ENCODE peak calls at places on chromosomes 3 and 15, in four cellular contexts. H is activated CD4-positive, alpha-beta T cell treated with anti-CD3 and anti-CD28 coated beads for 48 hours; Y is stimulated activated CD4-positive, alpha-beta T cell treated with anti-CD3 and anti-CD28 coated beads, Interleukin-2, amount 100 ng/mL, for 24 hours; C is WTC11. A is an unnamed sample.
A peak's percentile ranks its signal among the peaks of the same experiment; 100 is the strongest.

GRCh38 chr3:137812018-137812417 is 47.9 kb downstream of the SOX14 start:
- DNase-seq in C (no peak), Y (no peak), H (no peak), A (no peak)

GRCh38 chr3:178084938-178085816 is 451.1 kb upstream of the KCNMB2 start:
- DNase-seq in Y (peak; percentile 32), C (peak; percentile 68), H (peak; percentile 26), A (no peak)

GRCh38 chr15:25643120-25643519 is 204.3 kb upstream of the UBE3A start:
- DNase-seq in C (peak; percentile 60), H (no peak), Y (no peak), A (no peak)

GRCh38 chr3:24048843-24049242 is 103.8 kb downstream of the NR1D2 start:
- DNase-seq in Y (no peak), C (no peak), H (no peak), A (no peak)

GRCh38 chr15:98123297-98123696 is 162.8 kb downstream of the ARRDC4 start:
- DNase-seq in Y (no peak), H (no peak), C (no peak), A (no peak)

GRCh38 chr3:187286467-187287059 is 5.0 kb downstream of the MASP1 start:
- DNase-seq in C (no peak), H (no peak), Y (no peak), A (no peak)

GRCh38 chr3:11662392-11662990 is 18.8 kb upstream of the VGLL4 start:
- DNase-seq in Y (no peak), H (no peak), C (no peak), A (no peak)

GRCh38 chr15:46921906-46922305 is 795.4 kb upstream of the SEMA6D start:
- DNase-seq in H (no peak), C (no peak), Y (no peak), A (no peak)

GRCh38 chr3:136456196-136456595 is 206.1 kb downstream of the PCCB start:
- DNase-seq in C (no peak), Y (no peak), H (no peak), A (no peak)

GRCh38 chr3:72444642-72445223 is 403.5 kb downstream of the SHQ1 start:
- DNase-seq in H (no peak), Y (no peak), C (no peak), A (no peak)

GRCh38 chr3:133945696-133946095 is 50.0 kb upstream of the RAB6B start:
- DNase-seq in Y (no peak), C (no peak), H (no peak), A (no peak)

GRCh38 chr3:176505878-176506621 is 691.2 kb downstream of the TBL1XR1 start:
- DNase-seq in Y (no peak), H (no peak), C (peak; percentile 78), A (no peak)

GRCh38 chr15:51874751-51875644 is 45.5 kb downstream of the TMOD3 start:
- DNase-seq in C (no peak), H (no peak), Y (no peak), A (no peak)

GRCh38 chr3:195040094-195040493 is 230.9 kb downstream of the XXYLT1 start:
- DNase-seq in Y (no peak), H (no peak), C (no peak), A (no peak)

GRCh38 chr3:35643391-35643790 is 4.1 kb downstream of the ARPP21 start:
- DNase-seq in H (no peak), Y (no peak), C (no peak), A (no peak)

GRCh38 chr15:65377105-65377975 is 462 bp downstream of the IGDCC3 start:
- DNase-seq in C (peak; percentile 74), Y (no peak), H (peak; percentile 11), A (no peak)

GRCh38 chr3:125651246-125651645 is 55.9 kb upstream of the OSBPL11 start:
- DNase-seq in Y (no peak), C (no peak), H (no peak), A (no peak)

GRCh38 chr15:79076661-79077060 is 13.9 kb downstream of the RASGRF1 start:
- DNase-seq in Y (no peak), C (no peak), H (no peak), A (no peak)

GRCh38 chr3:184874709-184875644 is 63.0 kb downstream of the VPS8 start:
- DNase-seq in C (peak; percentile 18), Y (no peak), H (peak; percentile 20), A (no peak)

GRCh38 chr3:142272200-142272891 is 47.0 kb upstream of the GK5 start:
- DNase-seq in C (no peak), H (no peak), Y (no peak), A (no peak)

GRCh38 chr3:152910211-152910610 is 75.3 kb downstream of the P2RY1 start:
- DNase-seq in C (no peak), H (no peak), Y (no peak), A (no peak)

GRCh38 chr3:15438988-15439387 is 11.6 kb downstream of the EAF1 start:
- DNase-seq in C (no peak), H (no peak), Y (no peak), A (no peak)

GRCh38 chr15:25849431-25849921 is 13.7 kb downstream of the ATP10A start:
- DNase-seq in C (no peak), H (peak; percentile 42), Y (peak; percentile 41), A (no peak)

GRCh38 chr3:171101982-171102610 is 75.6 kb upstream of the SLC2A2 start:
- DNase-seq in C (no peak), H (no peak), Y (no peak), A (no peak)

GRCh38 chr3:119395923-119396358 is 67.5 kb downstream of the TMEM39A start:
- DNase-seq in H (no peak), Y (no peak), C (no peak), A (no peak)

GRCh38 chr3:14948609-14949038 is 1.2 kb downstream of the NR2C2 start:
- DNase-seq in H (no peak), C (no peak), Y (no peak), A (no peak)

GRCh38 chr3:187926620-187927019 is 181.4 kb upstream of the BCL6 start:
- DNase-seq in C (no peak), H (no peak), Y (no peak), A (no peak)

A was measured in stimulated activated naive B cell treated with anti-CD40 and anti-IgM and Interleukin-4, amounts not matched to agents 10 μg/mL and 1 μg/mL and 100 μg/mL, for 72 hours.